ENCODE peak calls at places on chromosomes 7 and 10, in six cellular contexts. K is GM10248, Y is endothelial cell, N is body of pancreas, B is AG09319, U is B cell. X is an unnamed sample.

GRCh38 chr7:27606270-27607209 is 56.1 kb downstream of the HIBADH start:
- DNase-seq in K (no peak), N (no peak), B (no peak), Y (no peak), U (no peak), X (no peak)

GRCh38 chr7:113625494-113626102 is 293.2 kb downstream of the PPP1R3A start:
- DNase-seq in U (no peak), K (no peak), Y (no peak), B (no peak), N (no peak), X (no peak)

GRCh38 chr7:34066411-34066810 is 161.1 kb downstream of the BMPER start:
- DNase-seq in Y (no peak), K (no peak), U (no peak), B (no peak), N (no peak), X (no peak)

GRCh38 chr7:7718461-7718860 is at the start of gene RPA3:
- DNase-seq in B (no peak), U (no peak), Y (no peak), N (no peak), K (no peak), X (no peak)

GRCh38 chr10:43479275-43479674 is 42.4 kb downstream of the ZNF487 start:
- DNase-seq in Y (no peak), B (no peak), K (no peak), U (no peak), N (no peak), X (no peak)

GRCh38 chr10:3068201-3068967 is 1.0 kb downstream of the PFKP start:
- DNase-seq in K (peak; percentile 70), Y (peak; percentile 63), U (no peak), N (peak; percentile 40), B (no peak), X (peak; percentile 77)

GRCh38 chr7:17680943-17681351 is 259.3 kb downstream of the SNX13 start:
- DNase-seq in Y (no peak), U (no peak), K (no peak), B (no peak), N (no peak), X (no peak)

GRCh38 chr7:19964198-19964597 is 190.8 kb upstream of the TMEM196 start:
- DNase-seq in N (no peak), U (no peak), B (peak; percentile 28), K (no peak), Y (no peak), X (no peak)

GRCh38 chr10:79178614-79179403 is 110.0 kb downstream of the ZMIZ1 start:
- DNase-seq in N (no peak), K (no peak), B (peak; percentile 68), U (no peak), Y (peak; percentile 74), X (peak; percentile 29)

GRCh38 chr7:132654150-132654549 is 77.9 kb upstream of the PLXNA4 start:
- DNase-seq in B (no peak), K (peak; percentile 59), U (no peak), Y (peak; percentile 17), N (no peak), X (no peak)

GRCh38 chr7:116328161-116328560 is 117.8 kb downstream of the TES start:
- DNase-seq in N (no peak), K (no peak), U (no peak), B (no peak), Y (no peak), X (no peak)

GRCh38 chr7:116329845-116330503 is 119.6 kb downstream of the TES start:
- DNase-seq in N (no peak), Y (no peak), K (no peak), B (no peak), U (no peak), X (no peak)

GRCh38 chr7:116327135-116327534 is 116.8 kb downstream of the TES start:
- DNase-seq in U (no peak), N (no peak), B (no peak), Y (no peak), K (no peak), X (no peak)

GRCh38 chr7:116325517-116325916 is 115.2 kb downstream of the TES start:
- DNase-seq in N (no peak), B (no peak), K (no peak), Y (no peak), U (no peak), X (no peak)

DNA sequence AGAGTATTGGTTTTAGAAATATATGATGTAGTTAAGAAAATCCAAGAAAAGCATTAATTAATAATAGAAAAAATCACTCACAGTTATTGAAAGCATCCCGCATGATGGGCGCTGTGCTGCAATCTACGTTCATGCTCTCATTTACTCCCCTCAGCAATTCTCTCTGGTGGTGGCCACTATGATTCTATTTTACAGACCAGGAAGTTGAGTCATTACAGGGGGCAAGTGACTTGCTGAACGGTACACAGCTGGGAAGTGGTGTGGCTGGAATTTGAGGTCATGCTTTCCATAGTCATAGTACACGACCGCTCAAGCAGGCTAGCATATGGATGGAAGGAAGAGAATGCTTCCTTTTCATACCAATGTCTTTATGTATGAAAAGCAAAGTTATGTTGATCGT is 117.4 kb downstream of the TES start:
- DNase-seq in B (no peak), U (no peak), K (no peak), Y (no peak), N (no peak), X (no peak)
- TF ChIP-seq CTCF in B (no peak), U (no peak), K (no peak), Y (no peak), N (no peak), X (no peak)

DNA sequence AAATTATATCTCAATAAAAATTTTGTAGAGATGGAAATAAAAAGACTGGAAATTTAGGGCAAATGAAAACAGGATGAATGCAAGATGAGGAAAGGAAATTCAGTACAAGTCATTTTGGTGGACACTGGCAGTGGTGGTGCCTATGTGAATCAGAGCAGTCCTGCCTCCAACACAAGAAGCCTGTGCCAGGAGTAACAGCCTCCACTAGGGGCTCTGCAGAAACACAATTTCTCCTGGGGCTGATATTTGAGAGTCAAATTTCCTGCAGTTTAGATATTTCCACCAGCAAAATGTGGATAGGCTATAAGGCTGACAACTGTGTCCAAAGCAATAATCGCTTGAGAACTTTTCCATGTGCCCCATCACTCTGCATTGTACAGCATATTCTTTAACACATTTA is 4.7 kb upstream of the PLXDC2 start:
- DNase-seq in N (no peak), Y (peak; percentile 22), B (no peak), K (no peak), U (no peak), X (no peak)
- TF ChIP-seq CTCF in N (peak; percentile 25), Y (no peak), B (peak; percentile 42), K (no peak), U (no peak), X (no peak)

GRCh38 chr10:29470843-29471482 is 163.8 kb downstream of the SVIL start:
- DNase-seq in U (no peak), Y (no peak), B (no peak), N (no peak), K (no peak), X (no peak)

GRCh38 chr10:29461042-29461441 is 172.2 kb downstream of the LYZL1 start:
- DNase-seq in B (no peak), N (no peak), K (no peak), U (no peak), Y (no peak), X (no peak)

GRCh38 chr10:29469481-29470354 is 165.1 kb downstream of the SVIL start:
- DNase-seq in U (no peak), B (no peak), K (no peak), N (no peak), Y (no peak), X (no peak)

GRCh38 chr10:29470355-29470705 is 164.4 kb downstream of the SVIL start:
- DNase-seq in N (no peak), B (no peak), K (no peak), U (no peak), Y (peak; percentile 67), X (no peak)

DNA sequence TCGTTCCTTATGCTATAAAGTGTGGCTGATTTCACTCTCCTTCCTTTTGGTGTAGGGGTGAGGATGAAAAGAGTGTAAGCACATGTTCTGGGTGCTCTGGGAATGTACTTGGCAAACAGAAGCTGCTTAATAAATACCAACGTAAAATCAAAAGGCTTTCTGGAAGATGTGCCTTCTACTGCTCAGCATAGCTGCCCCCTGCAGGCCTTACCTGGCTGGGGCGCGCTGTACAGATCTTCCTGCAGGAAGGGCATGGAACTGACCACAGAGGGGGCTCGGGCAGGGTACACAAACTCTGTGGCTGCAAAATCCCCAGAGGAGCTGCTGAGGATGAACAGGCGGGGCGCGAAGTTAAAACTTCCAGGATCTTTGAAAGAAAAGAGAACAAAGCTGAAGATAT is 169.4 kb downstream of the SVIL start:
- DNase-seq in Y (no peak), N (no peak), B (no peak), U (no peak), K (no peak), X (no peak)
- TF ChIP-seq CTCF in Y (no peak), N (no peak), B (peak; percentile 1), U (no peak), K (no peak), X (peak; percentile 26)

GRCh38 chr7:135147899-135148721 is at the start of gene TMEM140:
- DNase-seq in Y (no peak), U (peak; percentile 76), K (peak; percentile 54), B (no peak), N (peak; percentile 52), X (peak; percentile 68)
- TF ChIP-seq CTCF in Y (no peak), U (no peak), K (no peak), B (no peak), N (peak; percentile 22), X (no peak)

GRCh38 chr7:1300206-1300605 is 67.5 kb downstream of the UNCX start:
- DNase-seq in N (no peak), B (no peak), Y (no peak), K (no peak), U (no peak), X (no peak)

GRCh38 chr7:1298051-1298937 is 65.6 kb downstream of the UNCX start:
- DNase-seq in Y (no peak), N (no peak), U (no peak), K (no peak), B (no peak), X (no peak)

GRCh38 chr7:1297476-1297972 is 64.9 kb downstream of the UNCX start:
- DNase-seq in Y (no peak), U (no peak), B (no peak), K (no peak), N (no peak), X (no peak)

GRCh38 chr7:1300636-1301035 is 68.0 kb downstream of the UNCX start:
- DNase-seq in N (no peak), K (no peak), U (no peak), Y (no peak), B (no peak), X (no peak)

GRCh38 chr7:1298938-1299885 is 66.5 kb downstream of the UNCX start:
- DNase-seq in U (no peak), B (no peak), Y (no peak), K (no peak), N (no peak), X (no peak)
- TF ChIP-seq CTCF in U (no peak), B (no peak), Y (no peak), K (no peak), N (no peak), X (no peak)